ENCODE peak calls at places on chromosomes 5 and 9, in five cellular contexts. S, E, M, C and F are unnamed samples.

GRCh38 chr5:173094012-173094661 is 38.0 kb downstream of the CREBRF start:
- DNase-seq in M (peak), E (no peak), S (peak), C (no peak), F (no peak)

GRCh38 chr5:122076669-122077450 is 1.2 kb downstream of the LOX start:
- DNase-seq in M (peak), S (peak), C (peak), E (peak), F (no peak)

GRCh38 chr9:37944671-37945481 is 40.9 kb upstream of the SLC25A51 start:
- DNase-seq in S (peak), C (no peak), E (peak), M (no peak), F (no peak)

GRCh38 chr5:81842795-81843377 is 92.0 kb upstream of the SSBP2 start:
- DNase-seq in E (no peak), C (no peak), S (no peak), M (peak), F (no peak)

GRCh38 chr5:170774831-170775230 is 8.7 kb upstream of the GABRP start:
- DNase-seq in S (no peak), C (no peak), M (no peak), E (no peak), F (no peak)

GRCh38 chr5:81425569-81425968 is 31.6 kb upstream of the ACOT12 start:
- DNase-seq in E (peak), S (peak), C (no peak), M (peak), F (peak)

GRCh38 chr9:85742630-85742928 is 825 bp upstream of the AGTPBP1 start:
- DNase-seq in S (peak), C (no peak), M (no peak), E (no peak), F (no peak)

GRCh38 chr9:35106343-35106730 is 3.4 kb upstream of the STOML2 start:
- DNase-seq in M (no peak), C (no peak), S (no peak), E (no peak), F (no peak)

GRCh38 chr5:37658440-37658839 is 181.4 kb downstream of the GDNF start:
- DNase-seq in M (no peak), S (no peak), C (no peak), E (no peak), F (no peak)

GRCh38 chr9:128294142-128294541 is 18.1 kb downstream of the SWI5 start:
- DNase-seq in E (no peak), S (no peak), C (no peak), M (no peak), F (no peak)

GRCh38 chr5:17477553-17478265 is 20.3 kb upstream of the TAF11L2 start:
- DNase-seq in S (no peak), C (no peak), E (no peak), M (no peak), F (no peak)

GRCh38 chr9:116238225-116238624 is 84.6 kb downstream of the PAPPA start:
- DNase-seq in C (no peak), E (peak), S (peak), M (no peak), F (no peak)

GRCh38 chr9:74742792-74743389 is 144.8 kb downstream of the TRPM6 start:
- DNase-seq in E (no peak), M (peak), S (peak), C (peak), F (peak)

GRCh38 chr5:131751551-131751950 is 45.3 kb downstream of the FNIP1 start:
- DNase-seq in M (no peak), C (no peak), E (no peak), S (no peak), F (no peak)

GRCh38 chr5:31753700-31754461 is 115.0 kb downstream of the PDZD2 start:
- DNase-seq in S (no peak), E (no peak), C (no peak), M (no peak), F (no peak)

GRCh38 chr5:53120165-53120564 is 10.6 kb upstream of the MOCS2 start:
- DNase-seq in C (no peak), S (no peak), E (no peak), M (no peak), F (no peak)

GRCh38 chr9:113998114-113998513 is 80.0 kb downstream of the AMBP start:
- DNase-seq in C (no peak), S (no peak), E (no peak), M (no peak), F (no peak)

GRCh38 chr9:134913713-134914500 is 3.8 kb downstream of the FCN1 start:
- DNase-seq in M (no peak), C (no peak), S (no peak), E (no peak), F (no peak)

GRCh38 chr9:94909250-94909894 is 182.9 kb downstream of the AOPEP start:
- DNase-seq in M (no peak), S (no peak), E (no peak), C (no peak), F (no peak)

GRCh38 chr5:151758141-151758429 is 346 bp downstream of the ATOX1 start:
- DNase-seq in C (peak), M (no peak), E (no peak), S (no peak), F (peak)

GRCh38 chr5:123364443-123364842 is 58.8 kb downstream of the CEP120 start:
- DNase-seq in E (no peak), C (no peak), M (no peak), S (no peak), F (no peak)

GRCh38 chr5:119063579-119064379 is 7.1 kb upstream of the DMXL1 start:
- DNase-seq in M (no peak), S (peak), E (no peak), C (peak), F (no peak)

GRCh38 chr9:135989722-135990467 is 28.7 kb upstream of the UBAC1 start:
- DNase-seq in C (no peak), E (no peak), M (peak), S (no peak), F (peak)

GRCh38 chr9:14891332-14891731 is 18.9 kb downstream of the FREM1 start:
- DNase-seq in C (no peak), S (no peak), M (no peak), E (no peak), F (no peak)

GRCh38 chr9:129591916-129592315 is 29.0 kb downstream of the C9orf50 start:
- DNase-seq in C (no peak), S (no peak), E (no peak), M (no peak), F (no peak)

GRCh38 chr9:75389096-75389495 is 300.8 kb downstream of the OSTF1 start:
- DNase-seq in S (no peak), M (no peak), E (no peak), C (no peak), F (no peak)

GRCh38 chr9:14967450-14968321 is 57.5 kb upstream of the FREM1 start:
- DNase-seq in E (no peak), S (no peak), M (no peak), C (no peak), F (no peak)

GRCh38 chr9:36772449-36773370 is 200.0 kb downstream of the MELK start:
- DNase-seq in C (no peak), S (peak), E (no peak), M (no peak), F (no peak)

GRCh38 chr9:86531273-86531672 is 177.1 kb upstream of the TUT7 start:
- DNase-seq in C (no peak), M (no peak), S (no peak), E (no peak), F (no peak)

GRCh38 chr9:18824095-18824666 is 208.8 kb downstream of the SAXO1 start:
- DNase-seq in C (no peak), E (no peak), M (peak), S (peak), F (peak)

GRCh38 chr5:134145061-134145757 is 30.7 kb downstream of the TCF7 start:
- DNase-seq in C (no peak), E (no peak), M (no peak), S (no peak), F (no peak)

GRCh38 chr9:35680331-35681105 is 6.8 kb downstream of the CA9 start:
- DNase-seq in C (no peak), E (no peak), M (peak), S (peak), F (peak)

GRCh38 chr9:69171049-69171448 is 3.0 kb upstream of the TJP2 start:
- DNase-seq in M (no peak), E (peak), S (peak), C (no peak), F (no peak)

GRCh38 chr5:53302524-53302923 is 177.9 kb upstream of the FST start:
- DNase-seq in E (no peak), M (no peak), C (no peak), S (peak), F (no peak)

GRCh38 chr9:136107953-136108647 is 10.6 kb downstream of the TMEM250 start:
- DNase-seq in C (no peak), M (no peak), E (no peak), S (no peak), F (no peak)

GRCh38 chr9:136545065-136545965 is 533 bp downstream of the NOTCH1 start:
- DNase-seq in M (no peak), S (no peak), E (no peak), C (no peak), F (no peak)

GRCh38 chr9:120715331-120715924 is 1.2 kb upstream of the MEGF9 start:
- DNase-seq in C (no peak), E (no peak), M (peak), S (peak), F (no peak)

GRCh38 chr9:78097541-78097940 is 65.9 kb upstream of the GNAQ start:
- DNase-seq in M (no peak), C (no peak), E (no peak), S (no peak), F (no peak)

GRCh38 chr5:179266291-179267070 is 78.8 kb downstream of the ADAMTS2 start:
- DNase-seq in C (no peak), S (peak), E (no peak), M (no peak), F (no peak)

GRCh38 chr5:142221091-142221860 is 103.5 kb downstream of the SPRY4 start:
- DNase-seq in S (peak), M (no peak), E (no peak), C (no peak), F (no peak)